ENCODE peak calls at places on chromosomes 11 and 22, in nine cellular contexts. E is Kasumi-1; C is naive B cell; Y is neuronal stem cell; Z is tibial nerve; H is activated naive CD4-positive, alpha-beta T cell treated with Interleukin-2 at 50 U/mL for 16 hours; N is ureter; A is NCI-H774; K is EH. T is an unnamed sample.

GRCh38 chr22:19874307-19875060 is 19.8 kb upstream of the GNB1L start:
- DNase-seq in E (no peak), C (no peak), Y (peak), Z (peak), H (peak), N (no peak), A (no peak), K (no peak), T (no peak)

GRCh38 chr11:60987577-60988277 is 16.2 kb downstream of the CD6 start:
- DNase-seq in E (no peak), C (no peak), Y (no peak), Z (no peak), H (peak), N (no peak), A (no peak), K (no peak), T (no peak)

GRCh38 chr11:59556115-59556882 is 45.0 kb downstream of the OR4D9 start:
- DNase-seq in E (peak), C (peak), Y (peak), Z (peak), H (peak), N (peak), A (peak), K (peak), T (peak)

GRCh38 chr11:128341280-128341679 is 246.1 kb downstream of the ETS1 start:
- DNase-seq in E (no peak), C (no peak), Y (no peak), Z (no peak), H (peak), N (no peak), A (no peak), K (no peak), T (no peak)

GRCh38 chr11:75384438-75385080 is 14.8 kb upstream of the RPS3 start:
- DNase-seq in E (peak), C (peak), Y (peak), Z (peak), H (peak), N (peak), A (peak), K (peak), T (no peak)

GRCh38 chr11:2587132-2587930 is 112.5 kb downstream of the KCNQ1OT1 start:
- DNase-seq in E (no peak), C (no peak), Y (no peak), Z (no peak), H (peak), N (peak), A (no peak), K (no peak), T (no peak)

GRCh38 chr11:130085671-130086070 is 16.0 kb downstream of the APLP2 start:
- DNase-seq in E (no peak), C (no peak), Y (no peak), Z (no peak), H (no peak), N (no peak), A (no peak), K (no peak), T (no peak)

GRCh38 chr11:121341609-121342008 is 49.0 kb downstream of the SC5D start:
- DNase-seq in E (no peak), C (no peak), Y (no peak), Z (no peak), H (peak), N (no peak), A (no peak), K (no peak), T (no peak)

GRCh38 chr22:38318792-38319773 is 1.9 kb upstream of the CSNK1E start:
- DNase-seq in E (no peak), C (no peak), Y (no peak), Z (no peak), H (no peak), N (no peak), A (no peak), K (no peak), T (no peak)